ENCODE peak calls at places on chromosomes 6 and 20, in seven cellular contexts. One of them, this sample, is unnamed.
A peak's percentile ranks its signal among the peaks of the same experiment; 100 is the strongest.

GRCh38 chr20:841568-842546 is 8.3 kb downstream of the FAM110A start:
- DNase-seq in anterior cingulate cortex: no peak
- DNase-seq in RPMI8226: no peak
- DNase-seq in chondrocyte: peak; percentile 78
- DNase-seq in heart left ventricle: no peak
- DNase-seq in prostate gland: peak; percentile 90
- DNase-seq in AML-193: no peak
- DNase-seq in this sample: no peak

GRCh38 chr6:56902551-56903464 is 52.1 kb upstream of the BEND6 start:
- DNase-seq in anterior cingulate cortex: peak; percentile 2
- DNase-seq in RPMI8226: peak; percentile 51
- DNase-seq in chondrocyte: no peak
- DNase-seq in heart left ventricle: no peak
- DNase-seq in prostate gland: no peak
- DNase-seq in AML-193: peak; percentile 67
- DNase-seq in this sample: no peak

GRCh38 chr6:15793288-15793687 is 130.5 kb upstream of the DTNBP1 start:
- DNase-seq in anterior cingulate cortex: no peak
- DNase-seq in RPMI8226: no peak
- DNase-seq in chondrocyte: no peak
- DNase-seq in heart left ventricle: no peak
- DNase-seq in prostate gland: no peak
- DNase-seq in AML-193: no peak
- DNase-seq in this sample: no peak

GRCh38 chr6:157323924-157324276 is 581 bp upstream of the TMEM242 start:
- DNase-seq in anterior cingulate cortex: no peak
- DNase-seq in RPMI8226: peak; percentile 81
- DNase-seq in chondrocyte: no peak
- DNase-seq in heart left ventricle: peak; percentile 83
- DNase-seq in prostate gland: peak; percentile 60
- DNase-seq in AML-193: no peak
- DNase-seq in this sample: no peak

GRCh38 chr6:170388113-170388512 is 81.6 kb downstream of the FAM120B start:
- DNase-seq in anterior cingulate cortex: no peak
- DNase-seq in RPMI8226: no peak
- DNase-seq in chondrocyte: no peak
- DNase-seq in heart left ventricle: no peak
- DNase-seq in prostate gland: no peak
- DNase-seq in AML-193: no peak
- DNase-seq in this sample: no peak

GRCh38 chr6:169887529-169888140 is 136.2 kb downstream of the ERMARD start:
- DNase-seq in anterior cingulate cortex: no peak
- DNase-seq in RPMI8226: no peak
- DNase-seq in chondrocyte: peak; percentile 30
- DNase-seq in heart left ventricle: no peak
- DNase-seq in prostate gland: no peak
- DNase-seq in AML-193: no peak
- DNase-seq in this sample: no peak

GRCh38 chr20:53918949-53919361 is 151.4 kb downstream of the BCAS1 start:
- DNase-seq in anterior cingulate cortex: no peak
- DNase-seq in RPMI8226: no peak
- DNase-seq in chondrocyte: no peak
- DNase-seq in heart left ventricle: no peak
- DNase-seq in prostate gland: no peak
- DNase-seq in AML-193: no peak
- DNase-seq in this sample: no peak

GRCh38 chr6:139852484-139853140 is 478.2 kb upstream of the CITED2 start:
- DNase-seq in anterior cingulate cortex: no peak
- DNase-seq in RPMI8226: no peak
- DNase-seq in chondrocyte: no peak
- DNase-seq in heart left ventricle: no peak
- DNase-seq in prostate gland: no peak
- DNase-seq in AML-193: no peak
- DNase-seq in this sample: no peak

GRCh38 chr20:34703573-34704176 is 469 bp upstream of the TP53INP2 start:
- DNase-seq in anterior cingulate cortex: no peak
- DNase-seq in RPMI8226: peak; percentile 43
- DNase-seq in chondrocyte: no peak
- DNase-seq in heart left ventricle: no peak
- DNase-seq in prostate gland: peak; percentile 71
- DNase-seq in AML-193: peak; percentile 23
- DNase-seq in this sample: no peak

GRCh38 chr6:165325609-165326008 is 16.2 kb upstream of the C6orf118 start:
- DNase-seq in anterior cingulate cortex: no peak
- DNase-seq in RPMI8226: no peak
- DNase-seq in chondrocyte: no peak
- DNase-seq in heart left ventricle: no peak
- DNase-seq in prostate gland: no peak
- DNase-seq in AML-193: no peak
- DNase-seq in this sample: no peak

GRCh38 chr6:56335733-56336132 is 88.4 kb upstream of the COL21A1 start:
- DNase-seq in anterior cingulate cortex: no peak
- DNase-seq in RPMI8226: no peak
- DNase-seq in chondrocyte: no peak
- DNase-seq in heart left ventricle: no peak
- DNase-seq in prostate gland: no peak
- DNase-seq in AML-193: no peak
- DNase-seq in this sample: no peak

GRCh38 chr6:42203217-42203616 is 8.5 kb upstream of the GUCA1B start:
- DNase-seq in anterior cingulate cortex: no peak
- DNase-seq in RPMI8226: no peak
- DNase-seq in chondrocyte: no peak
- DNase-seq in heart left ventricle: no peak
- DNase-seq in prostate gland: no peak
- DNase-seq in AML-193: no peak
- DNase-seq in this sample: no peak

GRCh38 chr6:80211295-80211694 is 104.8 kb downstream of the BCKDHB start:
- DNase-seq in anterior cingulate cortex: no peak
- DNase-seq in RPMI8226: no peak
- DNase-seq in chondrocyte: no peak
- DNase-seq in heart left ventricle: no peak
- DNase-seq in prostate gland: no peak
- DNase-seq in AML-193: no peak
- DNase-seq in this sample: no peak

GRCh38 chr6:154958469-154958868 is 36.6 kb upstream of the TIAM2 start:
- DNase-seq in anterior cingulate cortex: no peak
- DNase-seq in RPMI8226: no peak
- DNase-seq in chondrocyte: no peak
- DNase-seq in heart left ventricle: no peak
- DNase-seq in prostate gland: no peak
- DNase-seq in AML-193: no peak
- DNase-seq in this sample: no peak

GRCh38 chr20:46135856-46136633 is 17.9 kb downstream of the CD40 start:
- DNase-seq in anterior cingulate cortex: no peak
- DNase-seq in RPMI8226: no peak
- DNase-seq in chondrocyte: no peak
- DNase-seq in heart left ventricle: no peak
- DNase-seq in prostate gland: no peak
- DNase-seq in AML-193: no peak
- DNase-seq in this sample: no peak

GRCh38 chr20:48186447-48186846 is 401.2 kb upstream of the SULF2 start:
- DNase-seq in anterior cingulate cortex: no peak
- DNase-seq in RPMI8226: no peak
- DNase-seq in chondrocyte: no peak
- DNase-seq in heart left ventricle: no peak
- DNase-seq in prostate gland: no peak
- DNase-seq in AML-193: no peak
- DNase-seq in this sample: no peak

GRCh38 chr6:119096683-119097310 is 18.3 kb upstream of the FAM184A start:
- DNase-seq in anterior cingulate cortex: no peak
- DNase-seq in RPMI8226: no peak
- DNase-seq in chondrocyte: no peak
- DNase-seq in heart left ventricle: peak; percentile 68
- DNase-seq in prostate gland: peak; percentile 93
- DNase-seq in AML-193: no peak
- DNase-seq in this sample: peak; percentile 53

GRCh38 chr6:7463785-7464184 is 74.2 kb downstream of the RIOK1 start:
- DNase-seq in anterior cingulate cortex: no peak
- DNase-seq in RPMI8226: no peak
- DNase-seq in chondrocyte: no peak
- DNase-seq in heart left ventricle: no peak
- DNase-seq in prostate gland: no peak
- DNase-seq in AML-193: no peak
- DNase-seq in this sample: no peak

GRCh38 chr6:106476326-106477105 is 116.0 kb downstream of the CRYBG1 start:
- DNase-seq in anterior cingulate cortex: no peak
- DNase-seq in RPMI8226: no peak
- DNase-seq in chondrocyte: no peak
- DNase-seq in heart left ventricle: no peak
- DNase-seq in prostate gland: no peak
- DNase-seq in AML-193: no peak
- DNase-seq in this sample: no peak

GRCh38 chr6:85390775-85391174 is 59.1 kb upstream of the NT5E start:
- DNase-seq in anterior cingulate cortex: no peak
- DNase-seq in RPMI8226: no peak
- DNase-seq in chondrocyte: no peak
- DNase-seq in heart left ventricle: no peak
- DNase-seq in prostate gland: no peak
- DNase-seq in AML-193: no peak
- DNase-seq in this sample: no peak

GRCh38 chr6:107362271-107362604 is 97.1 kb downstream of the PDSS2 start:
- DNase-seq in anterior cingulate cortex: no peak
- DNase-seq in RPMI8226: no peak
- DNase-seq in chondrocyte: no peak
- DNase-seq in heart left ventricle: no peak
- DNase-seq in prostate gland: no peak
- DNase-seq in AML-193: no peak
- DNase-seq in this sample: no peak

GRCh38 chr6:159098636-159099106 is 53.9 kb upstream of the TAGAP start:
- DNase-seq in anterior cingulate cortex: no peak
- DNase-seq in RPMI8226: no peak
- DNase-seq in chondrocyte: no peak
- DNase-seq in heart left ventricle: no peak
- DNase-seq in prostate gland: no peak
- DNase-seq in AML-193: no peak
- DNase-seq in this sample: no peak

GRCh38 chr20:60137657-60138245 is 179.5 kb downstream of the CDH26 start:
- DNase-seq in anterior cingulate cortex: no peak
- DNase-seq in RPMI8226: peak; percentile 71
- DNase-seq in chondrocyte: no peak
- DNase-seq in heart left ventricle: no peak
- DNase-seq in prostate gland: no peak
- DNase-seq in AML-193: peak; percentile 80
- DNase-seq in this sample: no peak

GRCh38 chr6:169292340-169293124 is 38.9 kb upstream of the THBS2 start:
- DNase-seq in anterior cingulate cortex: no peak
- DNase-seq in RPMI8226: no peak
- DNase-seq in chondrocyte: no peak
- DNase-seq in heart left ventricle: no peak
- DNase-seq in prostate gland: no peak
- DNase-seq in AML-193: no peak
- DNase-seq in this sample: no peak

GRCh38 chr20:11651138-11651537 is 266.6 kb upstream of the BTBD3 start:
- DNase-seq in anterior cingulate cortex: no peak
- DNase-seq in RPMI8226: no peak
- DNase-seq in chondrocyte: no peak
- DNase-seq in heart left ventricle: no peak
- DNase-seq in prostate gland: no peak
- DNase-seq in AML-193: peak; percentile 3
- DNase-seq in this sample: no peak

GRCh38 chr20:17634666-17635319 is 47.2 kb downstream of the RRBP1 start:
- DNase-seq in anterior cingulate cortex: no peak
- DNase-seq in RPMI8226: no peak
- DNase-seq in chondrocyte: no peak
- DNase-seq in heart left ventricle: no peak
- DNase-seq in prostate gland: no peak
- DNase-seq in AML-193: no peak
- DNase-seq in this sample: peak; percentile 46

This sample was measured in hypothalamus.